ENCODE peak calls at places on chromosomes 11 and 22, in four cellular contexts. B is A549, D is IMR-90, E is K562. G is an unnamed sample.

GRCh38 chr11:73249304-73249703 is 22.8 kb upstream of the P2RY6 start:
- DNase-seq in B (no peak), E (no peak), D (peak; percentile 22), G (no peak)

GRCh38 chr22:30044369-30044768 is 35.9 kb upstream of the HORMAD2 start:
- DNase-seq in B (no peak), E (no peak), D (peak; percentile 93), G (peak; percentile 34)

GRCh38 chr11:32829680-32830412 is at the start of gene PRRG4:
- DNase-seq in E (no peak), D (peak; percentile 16), B (no peak), G (no peak)

GRCh38 chr11:45181595-45182550 is 35.4 kb downstream of the PRDM11 start:
- DNase-seq in D (no peak), E (no peak), B (no peak), G (no peak)

GRCh38 chr11:129852125-129852740 is 36.6 kb downstream of the TMEM45B start:
- DNase-seq in B (no peak), D (no peak), E (no peak), G (no peak)

GRCh38 chr11:18369398-18369797 is 25.0 kb upstream of the LDHA start:
- DNase-seq in D (no peak), B (no peak), E (no peak), G (no peak)

GRCh38 chr11:115736146-115736545 is 231.9 kb upstream of the CADM1 start:
- DNase-seq in D (no peak), E (no peak), B (no peak), G (no peak)

GRCh38 chr11:64251986-64252837 is 882 bp downstream of the PLCB3 start:
- DNase-seq in B (peak; percentile 69), E (peak; percentile 76), D (no peak), G (no peak)

GRCh38 chr11:119607726-119608125 is 121.3 kb downstream of the NECTIN1 start:
- DNase-seq in E (no peak), B (no peak), D (no peak), G (no peak)

GRCh38 chr11:75338516-75339218 is 12.8 kb downstream of the ARRB1 start:
- DNase-seq in D (peak; percentile 65), B (no peak), E (no peak), G (no peak)

GRCh38 chr11:107272561-107272960 is 185.1 kb downstream of the CWF19L2 start:
- DNase-seq in E (no peak), D (no peak), B (no peak), G (no peak)

GRCh38 chr11:2735053-2735589 is 35.3 kb upstream of the KCNQ1OT1 start:
- DNase-seq in E (no peak), B (no peak), D (no peak), G (no peak)

GRCh38 chr11:84923489-84923888 is 703.7 kb downstream of the DLG2 start:
- DNase-seq in B (no peak), E (no peak), D (no peak), G (no peak)

GRCh38 chr11:12156301-12157140 is 46.1 kb downstream of the MICAL2 start:
- DNase-seq in B (no peak), D (no peak), E (peak; percentile 54), G (no peak)

GRCh38 chr22:30803679-30804078 is 109.0 kb downstream of the OSBP2 start:
- DNase-seq in E (no peak), D (no peak), B (no peak), G (no peak)

GRCh38 chr11:117457835-117458234 is 130.2 kb downstream of the CEP164 start:
- DNase-seq in B (no peak), D (no peak), E (no peak), G (no peak)

GRCh38 chr22:27670701-27671412 is 130.7 kb downstream of the MN1 start:
- DNase-seq in B (no peak), D (no peak), E (peak; percentile 82), G (peak; percentile 96)

GRCh38 chr11:96311120-96311568 is 31.9 kb downstream of the MAML2 start:
- DNase-seq in D (peak; percentile 74), B (no peak), E (no peak), G (no peak)

GRCh38 chr11:29333993-29334780 is 682.6 kb downstream of the KCNA4 start:
- DNase-seq in B (peak; percentile 61), D (peak; percentile 88), E (no peak), G (peak; percentile 32)

GRCh38 chr11:116276051-116277044 is 496.4 kb downstream of the BUD13 start:
- DNase-seq in E (peak; percentile 79), B (peak; percentile 44), D (peak; percentile 30), G (peak; percentile 67)

GRCh38 chr11:34647131-34647530 is 26.2 kb downstream of the EHF start:
- DNase-seq in B (no peak), E (no peak), D (peak; percentile 34), G (no peak)

GRCh38 chr11:5663511-5663910 is 21.4 kb downstream of the TRIM5 start:
- DNase-seq in D (no peak), B (no peak), E (no peak), G (no peak)

GRCh38 chr11:5665051-5665450 is 19.8 kb downstream of the TRIM5 start:
- DNase-seq in B (no peak), E (no peak), D (no peak), G (no peak)

GRCh38 chr11:5666396-5666780 is 18.5 kb downstream of the TRIM5 start:
- DNase-seq in D (peak; percentile 20), E (no peak), B (no peak), G (no peak)

GRCh38 chr11:5665746-5666395 is 19.0 kb downstream of the TRIM5 start:
- DNase-seq in E (no peak), D (no peak), B (no peak), G (no peak)
- TF ChIP-seq MAZ in E (no peak), D (no peak), B (no peak), G (no peak)

DNA sequence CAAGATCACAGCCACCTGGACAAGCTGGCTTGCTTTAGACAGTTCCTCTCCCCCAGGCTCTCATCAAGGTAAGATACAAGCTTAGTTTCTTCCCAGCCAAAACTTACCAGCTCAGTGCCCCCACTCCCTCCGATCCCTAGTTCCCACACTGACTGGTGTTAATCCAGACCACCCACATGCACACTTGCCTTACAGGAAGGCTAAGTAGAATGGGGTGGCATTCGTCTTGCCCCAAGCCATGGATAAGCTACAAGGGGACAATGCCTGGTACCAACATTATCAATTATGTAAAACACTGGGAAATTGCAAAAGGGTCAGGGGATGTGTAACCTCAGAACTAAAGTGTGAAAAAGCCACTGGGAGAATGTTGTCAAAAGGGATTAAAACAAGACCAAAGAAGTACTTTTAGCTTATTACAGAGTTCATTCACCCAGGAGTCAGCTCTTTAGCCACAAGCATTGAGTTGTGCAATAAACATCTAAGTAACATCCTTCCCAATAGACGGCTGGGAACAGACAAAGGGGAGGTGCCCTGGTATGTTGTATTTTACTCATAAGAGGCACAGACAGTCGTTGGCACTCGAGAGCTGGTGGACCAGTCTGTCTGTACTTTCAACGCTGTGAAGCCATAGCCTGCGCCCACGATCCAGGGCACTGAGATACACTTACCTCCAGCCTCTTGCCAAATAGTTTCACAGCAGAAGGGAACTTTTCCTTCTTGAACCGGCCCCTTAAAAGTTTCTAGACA is 1.1 kb downstream of the DHCR7 start:
- DNase-seq in E (no peak), B (no peak), D (peak; percentile 66), G (peak; percentile 73)
- TF ChIP-seq MAZ in E (no peak), B (no peak), D (no peak), G (no peak)

GRCh38 chr11:77144854-77145428 is 16.9 kb downstream of the MYO7A start:
- DNase-seq in D (no peak), E (no peak), B (no peak), G (peak; percentile 77)
- TF ChIP-seq MAZ in D (no peak), E (no peak), B (no peak), G (no peak)

GRCh38 chr22:40922484-40923303 is 28.5 kb upstream of the RBX1 start:
- DNase-seq in B (peak; percentile 20), D (peak; percentile 72), E (peak; percentile 17), G (peak; percentile 40)
- TF ChIP-seq MAZ in B (no peak), D (no peak), E (no peak), G (no peak)

GRCh38 chr22:45993841-45994240 is 16.9 kb upstream of the WNT7B start:
- DNase-seq in E (no peak), D (no peak), B (no peak), G (no peak)
- TF ChIP-seq MAZ in E (no peak), D (no peak), B (no peak), G (no peak)

G was measured in HepG2.